ENCODE peak calls at places on chromosomes 13 and 19, in ten cellular contexts. O, T, E, P, Q, R, N, M, J and Y are unnamed samples. For H3K4me1, the result is how much of the 10 kb centered on the place peaks cover.

GRCh38 chr19:37692956-37693660 is 26.5 kb downstream of the ZNF607 start:
- DNase-seq in O (no peak), T (no peak), E (no peak), P (no peak), Q (no peak), R (no peak), N (no peak), M (no peak), J (no peak), Y (no peak)

GRCh38 chr19:39082167-39082566 is 2.0 kb upstream of the ACP7 start:
- DNase-seq in O (no peak), T (no peak), E (no peak), P (no peak), Q (no peak), R (no peak), N (no peak), M (no peak), J (no peak), Y (no peak)

GRCh38 chr13:24127116-24127631 is 33.3 kb upstream of the SPATA13 start:
- DNase-seq in O (no peak), T (peak), E (no peak), P (no peak), Q (no peak), R (no peak), N (peak), M (no peak), J (no peak), Y (peak)

GRCh38 chr19:30450101-30450500 is 77.9 kb downstream of the ZNF536 start:
- DNase-seq in O (peak), T (peak), E (no peak), P (no peak), Q (peak), R (no peak), N (peak), M (no peak), J (no peak), Y (no peak)

GRCh38 chr13:46389985-46390384 is 2.9 kb upstream of the RUBCNL start:
- DNase-seq in O (peak), T (peak), E (peak), P (peak), Q (no peak), R (no peak), N (no peak), M (no peak), J (no peak), Y (no peak)

GRCh38 chr19:2270157-2270571 is 11.8 kb downstream of the PEAK3 start:
- DNase-seq in O (peak), T (peak), E (peak), P (peak), Q (no peak), R (no peak), N (peak), M (peak), J (no peak), Y (peak)

GRCh38 chr19:29761575-29762225 is 46.6 kb upstream of the C19orf12 start:
- DNase-seq in O (no peak), T (peak), E (no peak), P (no peak), Q (no peak), R (no peak), N (no peak), M (no peak), J (no peak), Y (no peak)

GRCh38 chr13:102726430-102726829 is 31.6 kb upstream of the METTL21C start:
- DNase-seq in O (no peak), T (no peak), E (no peak), P (no peak), Q (no peak), R (no peak), N (no peak), M (no peak), J (no peak), Y (no peak)

GRCh38 chr19:48994035-48994386 is 324 bp downstream of the RUVBL2 start:
- DNase-seq in O (no peak), T (no peak), E (no peak), P (no peak), Q (no peak), R (no peak), N (no peak), M (no peak), J (no peak), Y (no peak)

GRCh38 chr19:2517881-2518601 is 42.1 kb downstream of the GADD45B start:
- DNase-seq in O (no peak), T (no peak), E (peak), P (no peak), Q (no peak), R (no peak), N (peak), M (no peak), J (no peak), Y (no peak)

GRCh38 chr13:38630780-38631179 is 56.1 kb upstream of the FREM2 start:
- DNase-seq in O (no peak), T (no peak), E (no peak), P (no peak), Q (no peak), R (no peak), N (no peak), M (no peak), J (no peak), Y (no peak)

GRCh38 chr13:23620211-23620610 is 50.0 kb downstream of the TNFRSF19 start:
- DNase-seq in O (no peak), T (no peak), E (no peak), P (no peak), Q (no peak), R (no peak), N (no peak), M (no peak), J (no peak), Y (no peak)

GRCh38 chr19:16383584-16384161 is 59.0 kb downstream of the KLF2 start:
- DNase-seq in O (no peak), T (no peak), E (peak), P (no peak), Q (no peak), R (no peak), N (no peak), M (no peak), J (no peak), Y (no peak)

GRCh38 chr19:1354496-1355257 is 29.0 kb upstream of the NDUFS7 start:
- DNase-seq in O (peak), T (peak), E (peak), P (peak), Q (peak), R (peak), N (peak), M (peak), J (peak), Y (peak)

GRCh38 chr13:109787135-109787954 is 962 bp upstream of the IRS2 start:
- DNase-seq in O (peak), T (peak), E (peak), P (peak), Q (peak), R (no peak), N (peak), M (peak), J (peak), Y (peak)

GRCh38 chr13:84567848-84568247 is 685.6 kb upstream of the SLITRK1 start:
- DNase-seq in O (no peak), T (no peak), E (no peak), P (no peak), Q (no peak), R (no peak), N (no peak), M (no peak), J (no peak), Y (no peak)

GRCh38 chr13:38824342-38824741 is 137.5 kb downstream of the FREM2 start:
- DNase-seq in O (no peak), T (no peak), E (no peak), P (no peak), Q (no peak), R (no peak), N (no peak), M (no peak), J (no peak), Y (no peak)

GRCh38 chr19:33630880-33631627 is 9.3 kb downstream of the CHST8 start:
- DNase-seq in O (no peak), T (no peak), E (no peak), P (no peak), Q (no peak), R (no peak), N (no peak), M (no peak), J (no peak), Y (peak)

GRCh38 chr13:110216403-110217041 is 90.4 kb downstream of the COL4A1 start:
- DNase-seq in O (no peak), T (no peak), E (no peak), P (no peak), Q (no peak), R (no peak), N (no peak), M (no peak), J (peak), Y (no peak)

GRCh38 chr19:44808463-44809371 is at the start of gene BCAM:
- DNase-seq in O (peak), T (peak), E (peak), P (no peak), Q (no peak), R (no peak), N (peak), M (peak), J (peak), Y (peak)

DNA sequence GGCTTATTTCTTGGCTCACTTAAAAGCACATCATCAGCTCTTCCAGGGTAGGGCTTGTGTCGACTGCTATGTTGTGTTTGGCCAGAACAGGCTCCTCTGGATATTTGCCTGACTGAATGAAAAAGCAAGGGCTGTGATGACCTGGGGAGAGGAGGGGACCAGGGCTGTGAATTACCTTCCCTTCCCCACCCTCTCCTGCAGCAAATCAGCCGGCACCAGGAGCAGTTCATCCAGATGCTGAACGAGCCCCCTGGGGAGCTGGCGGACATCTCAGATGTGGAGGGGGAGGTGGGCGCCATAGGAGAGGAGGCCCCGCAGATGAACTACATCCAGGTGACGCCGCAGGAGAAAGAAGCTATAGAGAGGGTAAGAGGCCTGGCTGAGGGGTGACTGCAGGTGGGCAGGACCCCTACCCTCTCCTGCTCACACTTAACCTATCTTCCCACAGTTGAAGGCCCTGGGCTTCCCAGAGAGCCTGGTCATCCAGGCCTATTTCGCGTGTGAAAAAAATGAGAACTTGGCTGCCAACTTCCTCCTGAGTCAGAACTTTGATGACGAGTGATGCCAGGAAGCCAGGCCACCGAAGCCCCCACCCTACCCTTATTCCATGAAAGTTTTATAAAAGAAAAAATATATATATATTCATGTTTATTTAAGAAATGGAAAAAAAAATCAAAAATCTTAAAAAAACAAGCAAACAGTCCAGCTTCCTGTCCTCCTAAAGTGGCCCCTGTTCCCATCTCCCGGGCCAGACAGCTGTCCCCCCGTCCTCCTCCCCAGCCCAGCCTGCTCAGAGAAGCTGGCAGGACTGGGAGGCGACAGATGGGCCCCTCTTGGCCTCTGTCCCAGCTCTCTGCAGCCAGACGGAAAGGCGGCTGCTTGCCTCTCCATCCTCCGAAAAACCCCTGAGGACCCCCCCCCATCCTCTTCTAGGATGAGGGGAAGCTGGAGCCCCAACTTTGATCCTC is 4.3 kb downstream of the GADD45GIP1 start:
- DNase-seq in O (no peak), T (no peak), E (no peak), P (no peak), Q (no peak), R (no peak), N (no peak), M (no peak), J (peak), Y (no peak)
- H3K4me1 ChIP-seq in O (half or more), T (under half), E (half or more), P (under half), Q (under half), R (under half), N (under half), M (under half), J (under half), Y (under half)

GRCh38 chr13:32040052-32040642 is 8.6 kb downstream of the FRY start:
- DNase-seq in O (no peak), T (no peak), E (no peak), P (no peak), Q (no peak), R (no peak), N (no peak), M (no peak), J (no peak), Y (no peak)

GRCh38 chr13:32038353-32038752 is 6.8 kb downstream of the FRY start:
- DNase-seq in O (no peak), T (no peak), E (no peak), P (no peak), Q (no peak), R (no peak), N (no peak), M (no peak), J (no peak), Y (no peak)

GRCh38 chr13:32039056-32039455 is 7.5 kb downstream of the FRY start:
- DNase-seq in O (no peak), T (no peak), E (no peak), P (no peak), Q (no peak), R (no peak), N (no peak), M (no peak), J (no peak), Y (no peak)

GRCh38 chr13:32040689-32041088 is 9.1 kb downstream of the FRY start:
- DNase-seq in O (no peak), T (no peak), E (no peak), P (no peak), Q (no peak), R (no peak), N (no peak), M (no peak), J (no peak), Y (no peak)

DNA sequence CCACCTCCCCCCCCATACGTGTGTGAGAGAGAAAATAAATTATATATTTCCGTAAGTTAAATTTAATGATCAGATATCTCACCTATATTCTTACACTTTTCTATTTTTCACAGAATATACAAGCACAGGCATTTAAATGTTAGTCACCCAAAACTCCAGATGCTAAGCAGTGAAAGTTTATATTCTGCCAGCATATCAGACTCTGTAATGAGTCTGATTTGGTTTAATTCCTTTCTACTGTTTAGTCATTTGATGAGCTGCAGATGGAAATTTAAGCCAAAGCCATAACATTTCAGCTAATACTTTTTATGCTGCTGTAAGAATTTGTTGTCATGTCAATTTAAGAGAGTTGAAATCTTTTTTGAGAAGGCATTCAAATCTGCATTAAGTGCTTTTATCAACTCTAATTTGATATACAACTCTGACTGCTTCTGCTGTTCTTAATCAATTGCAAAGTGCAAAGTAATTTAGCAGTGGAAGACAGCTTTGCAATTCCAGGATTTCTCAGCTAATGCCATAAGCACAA is 8.0 kb downstream of the FRY start:
- DNase-seq in O (no peak), T (no peak), E (no peak), P (no peak), Q (no peak), R (no peak), N (no peak), M (no peak), J (no peak), Y (no peak)
- H3K4me3 ChIP-seq in O (no peak), T (no peak), E (no peak), P (no peak), Q (no peak), R (no peak), N (no peak), M (no peak), J (no peak), Y (no peak)

GRCh38 chr13:98307392-98307743 is 130.3 kb upstream of the RNF113B start:
- DNase-seq in O (no peak), T (no peak), E (no peak), P (no peak), Q (no peak), R (no peak), N (peak), M (no peak), J (peak), Y (no peak)
- H3K4me1 ChIP-seq in O (under half), T (under half), E (under half), P (under half), Q (under half), R (under half), N (under half), M (under half), J (under half), Y (under half)

DNA sequence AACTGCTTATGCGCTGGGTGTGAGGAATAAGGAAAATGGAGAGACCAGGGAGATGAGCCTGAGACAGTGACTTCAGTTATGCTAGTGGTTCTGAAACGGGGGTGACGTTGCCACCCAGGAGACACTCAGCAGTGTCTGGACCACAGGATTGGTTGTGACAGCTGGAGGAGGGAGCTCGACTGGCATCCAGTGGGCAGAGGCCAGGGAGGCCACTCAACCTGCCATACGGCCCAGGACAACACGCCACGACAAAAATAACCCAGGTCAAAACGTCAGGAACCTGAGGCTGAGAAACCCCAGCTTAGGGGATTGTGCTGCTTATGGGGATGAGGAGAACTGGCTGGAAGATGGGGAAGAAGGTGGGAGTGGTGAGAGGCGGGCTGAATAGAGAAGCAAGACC is 10.4 kb downstream of the ZSCAN5A start:
- DNase-seq in O (no peak), T (no peak), E (no peak), P (no peak), Q (no peak), R (no peak), N (no peak), M (no peak), J (no peak), Y (no peak)
- H3K4me3 ChIP-seq in O (no peak), T (no peak), E (no peak), P (no peak), Q (no peak), R (no peak), N (no peak), M (no peak), J (no peak), Y (no peak)

GRCh38 chr19:51552608-51552995 is 18.5 kb upstream of the ZNF175 start:
- DNase-seq in O (no peak), T (no peak), E (no peak), P (no peak), Q (no peak), R (no peak), N (no peak), M (no peak), J (no peak), Y (no peak)

GRCh38 chr19:51550848-51551672 is 19.6 kb upstream of the SIGLEC6 start:
- DNase-seq in O (no peak), T (no peak), E (no peak), P (no peak), Q (no peak), R (no peak), N (no peak), M (no peak), J (no peak), Y (no peak)

GRCh38 chr19:51549533-51550324 is 18.3 kb upstream of the SIGLEC6 start:
- DNase-seq in O (no peak), T (no peak), E (no peak), P (no peak), Q (no peak), R (no peak), N (no peak), M (no peak), J (no peak), Y (no peak)

GRCh38 chr19:51552996-51553725 is 17.9 kb upstream of the ZNF175 start:
- DNase-seq in O (peak), T (peak), E (peak), P (no peak), Q (peak), R (peak), N (peak), M (peak), J (peak), Y (peak)

DNA sequence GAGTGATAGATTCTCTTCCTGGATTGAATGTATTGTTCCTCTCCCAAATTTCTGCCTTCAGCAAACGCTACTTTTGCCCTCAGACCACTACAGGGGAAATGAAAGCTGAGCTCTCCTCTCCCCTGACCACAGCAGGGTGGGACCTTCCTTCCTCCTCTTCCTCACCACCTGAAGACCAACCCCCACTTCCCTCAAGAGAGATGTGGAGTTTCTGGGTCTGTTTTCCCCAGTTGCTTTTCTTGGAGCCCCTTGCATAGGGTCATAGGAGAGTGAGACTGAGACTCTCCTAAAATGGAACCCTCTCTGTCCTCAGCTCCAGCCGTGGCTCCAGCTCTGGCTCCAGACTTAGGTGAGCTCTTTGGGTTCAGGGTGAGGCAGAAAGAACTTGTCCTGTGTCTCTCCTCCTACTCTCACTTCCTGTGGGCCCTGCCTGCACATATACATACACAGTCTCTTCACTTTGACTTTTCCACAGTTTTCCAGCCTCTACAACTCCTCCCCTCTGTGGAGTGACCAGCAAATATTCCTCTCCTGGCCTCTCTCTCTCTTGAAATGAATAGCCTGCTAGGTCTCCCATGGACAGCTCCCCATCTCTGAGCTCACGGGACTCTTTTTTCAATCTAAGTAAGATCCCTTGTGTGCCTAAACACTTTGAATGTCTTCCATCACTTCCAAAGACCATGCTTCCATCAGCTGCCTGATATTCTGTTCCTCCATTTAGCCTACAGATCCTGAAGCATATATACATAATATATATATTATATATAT is 19.2 kb upstream of the ZNF175 start:
- DNase-seq in O (no peak), T (no peak), E (no peak), P (no peak), Q (no peak), R (no peak), N (no peak), M (no peak), J (no peak), Y (no peak)
- H3K4me1 ChIP-seq in O (under half), T (under half), E (under half), P (under half), Q (under half), R (under half), N (under half), M (under half), J (under half), Y (under half)

DNA sequence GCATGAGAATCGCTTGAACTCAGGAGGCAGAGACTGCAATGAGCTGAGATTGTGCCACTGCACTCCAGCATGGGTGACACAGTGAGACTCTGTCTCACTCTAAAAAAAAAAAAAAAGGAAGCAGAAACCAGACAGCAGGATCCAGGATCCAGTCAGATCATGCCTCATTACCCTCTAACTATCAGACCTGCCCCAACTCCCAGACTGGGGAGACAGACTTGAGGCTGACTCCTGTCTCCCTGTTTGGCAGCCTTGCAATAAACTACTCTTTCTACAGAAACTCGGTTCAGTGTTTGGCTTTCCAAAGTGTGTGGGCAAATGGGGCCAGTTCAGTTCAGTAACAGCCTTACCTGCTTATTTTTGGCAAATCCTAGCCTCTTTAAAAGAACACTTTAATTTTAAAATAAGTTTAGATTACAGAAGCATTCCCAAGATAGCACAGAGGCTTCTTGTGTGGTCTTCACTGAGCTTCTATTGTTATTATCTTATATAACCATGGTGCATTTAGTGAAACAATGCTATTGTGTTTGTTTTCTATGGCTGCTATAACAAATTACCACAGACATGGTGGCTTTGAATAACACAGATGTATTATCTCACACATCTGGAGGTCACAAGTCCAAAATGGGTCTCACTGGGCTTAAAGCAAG is 18.5 kb downstream of the RASL11A start:
- DNase-seq in O (no peak), T (no peak), E (no peak), P (no peak), Q (no peak), R (no peak), N (no peak), M (no peak), J (no peak), Y (no peak)
- H3K4me3 ChIP-seq in O (no peak), T (no peak), E (no peak), P (no peak), Q (no peak), R (no peak), N (no peak), M (no peak), J (no peak), Y (no peak)